ENCODE peak calls at places on chromosome 18, in ten cellular contexts. One of them, this sample, is unnamed.
A peak's percentile ranks its signal among the peaks of the same experiment; 100 is the strongest.

GRCh38 chr18:7358989-7359726 is 128.3 kb downstream of the LRRC30 start:
- DNase-seq in left lung: no peak
- DNase-seq in activated gamma-delta T cell treated with anti-CD3 and anti-CD28 coated beads, Interleukin-2, amount 50 U/mL, for 16 hours: no peak
- DNase-seq in osteocyte: no peak
- DNase-seq in stimulated activated CD4-positive, alpha-beta T cell treated with anti-CD3 and anti-CD28 coated beads, TNF-alpha, amount 100 ng/mL, for 1 hour: no peak
- DNase-seq in head of caudate nucleus: no peak
- DNase-seq in endothelial cell of umbilical vein: no peak
- DNase-seq in iris pigment epithelial cell: no peak
- DNase-seq in SJSA1: no peak
- DNase-seq in pulmonary artery endothelial cell: no peak
- DNase-seq in this sample: no peak

GRCh38 chr18:47605093-47605492 is 325.4 kb downstream of the SMAD2 start:
- DNase-seq in left lung: no peak
- DNase-seq in activated gamma-delta T cell treated with anti-CD3 and anti-CD28 coated beads, Interleukin-2, amount 50 U/mL, for 16 hours: no peak
- DNase-seq in osteocyte: peak; percentile 32
- DNase-seq in stimulated activated CD4-positive, alpha-beta T cell treated with anti-CD3 and anti-CD28 coated beads, TNF-alpha, amount 100 ng/mL, for 1 hour: no peak
- DNase-seq in head of caudate nucleus: no peak
- DNase-seq in endothelial cell of umbilical vein: no peak
- DNase-seq in iris pigment epithelial cell: no peak
- DNase-seq in SJSA1: no peak
- DNase-seq in pulmonary artery endothelial cell: no peak
- DNase-seq in this sample: no peak

GRCh38 chr18:79863161-79863945 is 65.6 kb downstream of the KCNG2 start:
- DNase-seq in left lung: peak; percentile 77
- DNase-seq in activated gamma-delta T cell treated with anti-CD3 and anti-CD28 coated beads, Interleukin-2, amount 50 U/mL, for 16 hours: no peak
- DNase-seq in osteocyte: peak; percentile 85
- DNase-seq in stimulated activated CD4-positive, alpha-beta T cell treated with anti-CD3 and anti-CD28 coated beads, TNF-alpha, amount 100 ng/mL, for 1 hour: no peak
- DNase-seq in head of caudate nucleus: peak; percentile 27
- DNase-seq in endothelial cell of umbilical vein: no peak
- DNase-seq in iris pigment epithelial cell: no peak
- DNase-seq in SJSA1: no peak
- DNase-seq in pulmonary artery endothelial cell: no peak
- DNase-seq in this sample: no peak

GRCh38 chr18:45658756-45659155 is 43.5 kb downstream of the SLC14A2 start:
- DNase-seq in left lung: no peak
- DNase-seq in activated gamma-delta T cell treated with anti-CD3 and anti-CD28 coated beads, Interleukin-2, amount 50 U/mL, for 16 hours: no peak
- DNase-seq in osteocyte: no peak
- DNase-seq in stimulated activated CD4-positive, alpha-beta T cell treated with anti-CD3 and anti-CD28 coated beads, TNF-alpha, amount 100 ng/mL, for 1 hour: no peak
- DNase-seq in head of caudate nucleus: no peak
- DNase-seq in endothelial cell of umbilical vein: peak; percentile 25
- DNase-seq in iris pigment epithelial cell: peak; percentile 21
- DNase-seq in SJSA1: no peak
- DNase-seq in pulmonary artery endothelial cell: no peak
- DNase-seq in this sample: no peak

GRCh38 chr18:48844271-48844670 is 106.5 kb downstream of the SMAD7 start:
- DNase-seq in left lung: no peak
- DNase-seq in activated gamma-delta T cell treated with anti-CD3 and anti-CD28 coated beads, Interleukin-2, amount 50 U/mL, for 16 hours: no peak
- DNase-seq in osteocyte: no peak
- DNase-seq in stimulated activated CD4-positive, alpha-beta T cell treated with anti-CD3 and anti-CD28 coated beads, TNF-alpha, amount 100 ng/mL, for 1 hour: no peak
- DNase-seq in head of caudate nucleus: no peak
- DNase-seq in endothelial cell of umbilical vein: no peak
- DNase-seq in iris pigment epithelial cell: no peak
- DNase-seq in SJSA1: no peak
- DNase-seq in pulmonary artery endothelial cell: no peak
- DNase-seq in this sample: no peak

GRCh38 chr18:79507076-79507545 is 111.4 kb downstream of the NFATC1 start:
- DNase-seq in left lung: peak; percentile 82
- DNase-seq in activated gamma-delta T cell treated with anti-CD3 and anti-CD28 coated beads, Interleukin-2, amount 50 U/mL, for 16 hours: no peak
- DNase-seq in osteocyte: peak; percentile 82
- DNase-seq in stimulated activated CD4-positive, alpha-beta T cell treated with anti-CD3 and anti-CD28 coated beads, TNF-alpha, amount 100 ng/mL, for 1 hour: no peak
- DNase-seq in head of caudate nucleus: peak; percentile 66
- DNase-seq in endothelial cell of umbilical vein: peak; percentile 96
- DNase-seq in iris pigment epithelial cell: peak; percentile 67
- DNase-seq in SJSA1: no peak
- DNase-seq in pulmonary artery endothelial cell: peak; percentile 79
- DNase-seq in this sample: no peak

GRCh38 chr18:11850821-11851155 is 425 bp upstream of the CHMP1B start:
- DNase-seq in left lung: no peak
- DNase-seq in activated gamma-delta T cell treated with anti-CD3 and anti-CD28 coated beads, Interleukin-2, amount 50 U/mL, for 16 hours: no peak
- DNase-seq in osteocyte: no peak
- DNase-seq in stimulated activated CD4-positive, alpha-beta T cell treated with anti-CD3 and anti-CD28 coated beads, TNF-alpha, amount 100 ng/mL, for 1 hour: no peak
- DNase-seq in head of caudate nucleus: no peak
- DNase-seq in endothelial cell of umbilical vein: no peak
- DNase-seq in iris pigment epithelial cell: peak; percentile 77
- DNase-seq in SJSA1: no peak
- DNase-seq in pulmonary artery endothelial cell: peak; percentile 30
- DNase-seq in this sample: no peak

GRCh38 chr18:72727038-72727690 is 140.6 kb downstream of the NETO1 start:
- DNase-seq in left lung: no peak
- DNase-seq in activated gamma-delta T cell treated with anti-CD3 and anti-CD28 coated beads, Interleukin-2, amount 50 U/mL, for 16 hours: no peak
- DNase-seq in osteocyte: no peak
- DNase-seq in stimulated activated CD4-positive, alpha-beta T cell treated with anti-CD3 and anti-CD28 coated beads, TNF-alpha, amount 100 ng/mL, for 1 hour: no peak
- DNase-seq in head of caudate nucleus: no peak
- DNase-seq in endothelial cell of umbilical vein: no peak
- DNase-seq in iris pigment epithelial cell: no peak
- DNase-seq in SJSA1: no peak
- DNase-seq in pulmonary artery endothelial cell: no peak
- DNase-seq in this sample: no peak

GRCh38 chr18:69308620-69309019 is 92.1 kb upstream of the DOK6 start:
- DNase-seq in left lung: no peak
- DNase-seq in activated gamma-delta T cell treated with anti-CD3 and anti-CD28 coated beads, Interleukin-2, amount 50 U/mL, for 16 hours: no peak
- DNase-seq in osteocyte: no peak
- DNase-seq in stimulated activated CD4-positive, alpha-beta T cell treated with anti-CD3 and anti-CD28 coated beads, TNF-alpha, amount 100 ng/mL, for 1 hour: no peak
- DNase-seq in head of caudate nucleus: no peak
- DNase-seq in endothelial cell of umbilical vein: no peak
- DNase-seq in iris pigment epithelial cell: no peak
- DNase-seq in SJSA1: no peak
- DNase-seq in pulmonary artery endothelial cell: no peak
- DNase-seq in this sample: no peak

GRCh38 chr18:26863122-26863879 is 2.2 kb downstream of the AQP4 start:
- DNase-seq in left lung: peak; percentile 93
- DNase-seq in activated gamma-delta T cell treated with anti-CD3 and anti-CD28 coated beads, Interleukin-2, amount 50 U/mL, for 16 hours: no peak
- DNase-seq in osteocyte: no peak
- DNase-seq in stimulated activated CD4-positive, alpha-beta T cell treated with anti-CD3 and anti-CD28 coated beads, TNF-alpha, amount 100 ng/mL, for 1 hour: no peak
- DNase-seq in head of caudate nucleus: peak; percentile 82
- DNase-seq in endothelial cell of umbilical vein: no peak
- DNase-seq in iris pigment epithelial cell: no peak
- DNase-seq in SJSA1: no peak
- DNase-seq in pulmonary artery endothelial cell: no peak
- DNase-seq in this sample: no peak

GRCh38 chr18:22694954-22695353 is 238.2 kb upstream of the RBBP8 start:
- DNase-seq in left lung: no peak
- DNase-seq in activated gamma-delta T cell treated with anti-CD3 and anti-CD28 coated beads, Interleukin-2, amount 50 U/mL, for 16 hours: no peak
- DNase-seq in osteocyte: no peak
- DNase-seq in stimulated activated CD4-positive, alpha-beta T cell treated with anti-CD3 and anti-CD28 coated beads, TNF-alpha, amount 100 ng/mL, for 1 hour: no peak
- DNase-seq in head of caudate nucleus: no peak
- DNase-seq in endothelial cell of umbilical vein: no peak
- DNase-seq in iris pigment epithelial cell: peak; percentile 99
- DNase-seq in SJSA1: peak; percentile 83
- DNase-seq in pulmonary artery endothelial cell: no peak
- DNase-seq in this sample: no peak

GRCh38 chr18:49673281-49673680 is 111.4 kb downstream of the LIPG start:
- DNase-seq in left lung: no peak
- DNase-seq in activated gamma-delta T cell treated with anti-CD3 and anti-CD28 coated beads, Interleukin-2, amount 50 U/mL, for 16 hours: no peak
- DNase-seq in osteocyte: no peak
- DNase-seq in stimulated activated CD4-positive, alpha-beta T cell treated with anti-CD3 and anti-CD28 coated beads, TNF-alpha, amount 100 ng/mL, for 1 hour: no peak
- DNase-seq in head of caudate nucleus: no peak
- DNase-seq in endothelial cell of umbilical vein: no peak
- DNase-seq in iris pigment epithelial cell: no peak
- DNase-seq in SJSA1: no peak
- DNase-seq in pulmonary artery endothelial cell: no peak
- DNase-seq in this sample: no peak

GRCh38 chr18:45201029-45201428 is 414.2 kb upstream of the SLC14A2 start:
- DNase-seq in left lung: no peak
- DNase-seq in activated gamma-delta T cell treated with anti-CD3 and anti-CD28 coated beads, Interleukin-2, amount 50 U/mL, for 16 hours: no peak
- DNase-seq in osteocyte: no peak
- DNase-seq in stimulated activated CD4-positive, alpha-beta T cell treated with anti-CD3 and anti-CD28 coated beads, TNF-alpha, amount 100 ng/mL, for 1 hour: no peak
- DNase-seq in head of caudate nucleus: no peak
- DNase-seq in endothelial cell of umbilical vein: no peak
- DNase-seq in iris pigment epithelial cell: no peak
- DNase-seq in SJSA1: no peak
- DNase-seq in pulmonary artery endothelial cell: no peak
- DNase-seq in this sample: no peak

GRCh38 chr18:49894827-49895226 is 81.5 kb upstream of the ACAA2 start:
- DNase-seq in left lung: no peak
- DNase-seq in activated gamma-delta T cell treated with anti-CD3 and anti-CD28 coated beads, Interleukin-2, amount 50 U/mL, for 16 hours: no peak
- DNase-seq in osteocyte: no peak
- DNase-seq in stimulated activated CD4-positive, alpha-beta T cell treated with anti-CD3 and anti-CD28 coated beads, TNF-alpha, amount 100 ng/mL, for 1 hour: no peak
- DNase-seq in head of caudate nucleus: no peak
- DNase-seq in endothelial cell of umbilical vein: no peak
- DNase-seq in iris pigment epithelial cell: no peak
- DNase-seq in SJSA1: no peak
- DNase-seq in pulmonary artery endothelial cell: no peak
- DNase-seq in this sample: no peak

GRCh38 chr18:55179460-55180195 is 220.4 kb upstream of the CCDC68 start:
- DNase-seq in left lung: no peak
- DNase-seq in activated gamma-delta T cell treated with anti-CD3 and anti-CD28 coated beads, Interleukin-2, amount 50 U/mL, for 16 hours: no peak
- DNase-seq in osteocyte: no peak
- DNase-seq in stimulated activated CD4-positive, alpha-beta T cell treated with anti-CD3 and anti-CD28 coated beads, TNF-alpha, amount 100 ng/mL, for 1 hour: no peak
- DNase-seq in head of caudate nucleus: no peak
- DNase-seq in endothelial cell of umbilical vein: no peak
- DNase-seq in iris pigment epithelial cell: peak; percentile 68
- DNase-seq in SJSA1: no peak
- DNase-seq in pulmonary artery endothelial cell: no peak
- DNase-seq in this sample: no peak

GRCh38 chr18:61569176-61569892 is 236.1 kb downstream of the CDH20 start:
- DNase-seq in left lung: no peak
- DNase-seq in activated gamma-delta T cell treated with anti-CD3 and anti-CD28 coated beads, Interleukin-2, amount 50 U/mL, for 16 hours: no peak
- DNase-seq in osteocyte: peak; percentile 87
- DNase-seq in stimulated activated CD4-positive, alpha-beta T cell treated with anti-CD3 and anti-CD28 coated beads, TNF-alpha, amount 100 ng/mL, for 1 hour: no peak
- DNase-seq in head of caudate nucleus: no peak
- DNase-seq in endothelial cell of umbilical vein: peak; percentile 59
- DNase-seq in iris pigment epithelial cell: peak; percentile 92
- DNase-seq in SJSA1: peak; percentile 90
- DNase-seq in pulmonary artery endothelial cell: no peak
- DNase-seq in this sample: no peak

GRCh38 chr18:55524353-55525123 is 63.5 kb downstream of the TCF4 start:
- DNase-seq in left lung: no peak
- DNase-seq in activated gamma-delta T cell treated with anti-CD3 and anti-CD28 coated beads, Interleukin-2, amount 50 U/mL, for 16 hours: no peak
- DNase-seq in osteocyte: no peak
- DNase-seq in stimulated activated CD4-positive, alpha-beta T cell treated with anti-CD3 and anti-CD28 coated beads, TNF-alpha, amount 100 ng/mL, for 1 hour: no peak
- DNase-seq in head of caudate nucleus: no peak
- DNase-seq in endothelial cell of umbilical vein: no peak
- DNase-seq in iris pigment epithelial cell: no peak
- DNase-seq in SJSA1: no peak
- DNase-seq in pulmonary artery endothelial cell: no peak
- DNase-seq in this sample: no peak

GRCh38 chr18:49360582-49360981 is 99.9 kb downstream of the DYM start:
- DNase-seq in left lung: no peak
- DNase-seq in activated gamma-delta T cell treated with anti-CD3 and anti-CD28 coated beads, Interleukin-2, amount 50 U/mL, for 16 hours: no peak
- DNase-seq in osteocyte: no peak
- DNase-seq in stimulated activated CD4-positive, alpha-beta T cell treated with anti-CD3 and anti-CD28 coated beads, TNF-alpha, amount 100 ng/mL, for 1 hour: no peak
- DNase-seq in head of caudate nucleus: no peak
- DNase-seq in endothelial cell of umbilical vein: no peak
- DNase-seq in iris pigment epithelial cell: no peak
- DNase-seq in SJSA1: no peak
- DNase-seq in pulmonary artery endothelial cell: no peak
- DNase-seq in this sample: no peak

GRCh38 chr18:76821875-76822509 is 365 bp upstream of the ZNF236 start:
- DNase-seq in left lung: peak; percentile 91
- DNase-seq in activated gamma-delta T cell treated with anti-CD3 and anti-CD28 coated beads, Interleukin-2, amount 50 U/mL, for 16 hours: peak; percentile 43
- DNase-seq in osteocyte: peak; percentile 85
- DNase-seq in stimulated activated CD4-positive, alpha-beta T cell treated with anti-CD3 and anti-CD28 coated beads, TNF-alpha, amount 100 ng/mL, for 1 hour: peak; percentile 54
- DNase-seq in head of caudate nucleus: peak; percentile 69
- DNase-seq in endothelial cell of umbilical vein: peak; percentile 69
- DNase-seq in iris pigment epithelial cell: peak; percentile 45
- DNase-seq in SJSA1: peak; percentile 81
- DNase-seq in pulmonary artery endothelial cell: no peak
- DNase-seq in this sample: peak; percentile 55

GRCh38 chr18:32881009-32881408 is 108.2 kb upstream of the KLHL14 start:
- DNase-seq in left lung: no peak
- DNase-seq in activated gamma-delta T cell treated with anti-CD3 and anti-CD28 coated beads, Interleukin-2, amount 50 U/mL, for 16 hours: no peak
- DNase-seq in osteocyte: no peak
- DNase-seq in stimulated activated CD4-positive, alpha-beta T cell treated with anti-CD3 and anti-CD28 coated beads, TNF-alpha, amount 100 ng/mL, for 1 hour: no peak
- DNase-seq in head of caudate nucleus: no peak
- DNase-seq in endothelial cell of umbilical vein: no peak
- DNase-seq in iris pigment epithelial cell: no peak
- DNase-seq in SJSA1: no peak
- DNase-seq in pulmonary artery endothelial cell: no peak
- DNase-seq in this sample: no peak

GRCh38 chr18:80238651-80239260 is 8.6 kb downstream of the PARD6G start:
- DNase-seq in left lung: no peak
- DNase-seq in activated gamma-delta T cell treated with anti-CD3 and anti-CD28 coated beads, Interleukin-2, amount 50 U/mL, for 16 hours: no peak
- DNase-seq in osteocyte: peak; percentile 51
- DNase-seq in stimulated activated CD4-positive, alpha-beta T cell treated with anti-CD3 and anti-CD28 coated beads, TNF-alpha, amount 100 ng/mL, for 1 hour: no peak
- DNase-seq in head of caudate nucleus: no peak
- DNase-seq in endothelial cell of umbilical vein: no peak
- DNase-seq in iris pigment epithelial cell: no peak
- DNase-seq in SJSA1: no peak
- DNase-seq in pulmonary artery endothelial cell: no peak
- DNase-seq in this sample: no peak

This sample was measured in central memory CD8-positive, alpha-beta T cell.